ENCODE peak calls at places on chromosomes 12 and 14, in five cellular contexts. One of them, this sample, is unnamed.

GRCh38 chr12:69046372-69046771 is 113.4 kb upstream of the CPM start:
- DNase-seq in H1: no peak
- DNase-seq in K562: no peak
- DNase-seq in HepG2: peak
- DNase-seq in GM12878: no peak
- DNase-seq in this sample: no peak

GRCh38 chr14:90995785-90996184 is 64.7 kb downstream of the RPS6KA5 start:
- DNase-seq in HepG2: no peak
- DNase-seq in H1: no peak
- DNase-seq in GM12878: no peak
- DNase-seq in K562: no peak
- DNase-seq in this sample: no peak

GRCh38 chr12:64625243-64626077 is 15.2 kb downstream of the RASSF3 start:
- DNase-seq in GM12878: peak
- DNase-seq in H1: no peak
- DNase-seq in HepG2: peak
- DNase-seq in K562: peak
- DNase-seq in this sample: peak

GRCh38 chr12:121837680-121838079 is 21.0 kb downstream of the HPD start:
- DNase-seq in GM12878: no peak
- DNase-seq in K562: no peak
- DNase-seq in H1: no peak
- DNase-seq in HepG2: no peak
- DNase-seq in this sample: no peak

GRCh38 chr12:128813392-128813791 is 10.4 kb downstream of the SLC15A4 start:
- DNase-seq in K562: no peak
- DNase-seq in GM12878: no peak
- DNase-seq in H1: no peak
- DNase-seq in HepG2: no peak
- DNase-seq in this sample: no peak

GRCh38 chr14:24285351-24285750 is 14.0 kb upstream of the RABGGTA start:
- DNase-seq in K562: no peak
- DNase-seq in HepG2: no peak
- DNase-seq in GM12878: no peak
- DNase-seq in H1: no peak
- DNase-seq in this sample: no peak

GRCh38 chr12:3748620-3749019 is 4.3 kb downstream of the CRACR2A start:
- DNase-seq in K562: no peak
- DNase-seq in HepG2: no peak
- DNase-seq in GM12878: no peak
- DNase-seq in H1: no peak
- DNase-seq in this sample: no peak

GRCh38 chr14:76942288-76942778 is 86.2 kb downstream of the IRF2BPL start:
- DNase-seq in H1: no peak
- DNase-seq in GM12878: peak
- DNase-seq in HepG2: no peak
- DNase-seq in K562: no peak
- DNase-seq in this sample: no peak

GRCh38 chr12:108454539-108455139 is 60.4 kb upstream of the FICD start:
- DNase-seq in H1: no peak
- DNase-seq in GM12878: no peak
- DNase-seq in HepG2: no peak
- DNase-seq in K562: no peak
- DNase-seq in this sample: no peak

GRCh38 chr12:55982319-55982936 is 8.6 kb downstream of the RAB5B start:
- DNase-seq in H1: no peak
- DNase-seq in GM12878: peak
- DNase-seq in K562: no peak
- DNase-seq in HepG2: no peak
- DNase-seq in this sample: no peak

GRCh38 chr14:54187439-54187838 is 209.4 kb upstream of the CDKN3 start:
- DNase-seq in GM12878: no peak
- DNase-seq in H1: no peak
- DNase-seq in HepG2: no peak
- DNase-seq in K562: no peak
- DNase-seq in this sample: no peak

GRCh38 chr12:120468271-120468845 is 1.2 kb downstream of the SRSF9 start:
- DNase-seq in HepG2: peak
- DNase-seq in GM12878: no peak
- DNase-seq in K562: no peak
- DNase-seq in H1: no peak
- DNase-seq in this sample: peak

GRCh38 chr14:105294142-105294597 is 6.6 kb downstream of the BRF1 start:
- DNase-seq in HepG2: no peak
- DNase-seq in K562: no peak
- DNase-seq in GM12878: no peak
- DNase-seq in H1: no peak
- DNase-seq in this sample: peak

GRCh38 chr12:7503686-7504085 is at the start of gene CD163:
- DNase-seq in GM12878: no peak
- DNase-seq in H1: no peak
- DNase-seq in K562: no peak
- DNase-seq in HepG2: no peak
- DNase-seq in this sample: no peak

GRCh38 chr14:106491851-106492250 is 965.5 kb downstream of the TMEM121 start:
- DNase-seq in GM12878: no peak
- DNase-seq in H1: no peak
- DNase-seq in HepG2: no peak
- DNase-seq in K562: no peak
- DNase-seq in this sample: no peak

DNA sequence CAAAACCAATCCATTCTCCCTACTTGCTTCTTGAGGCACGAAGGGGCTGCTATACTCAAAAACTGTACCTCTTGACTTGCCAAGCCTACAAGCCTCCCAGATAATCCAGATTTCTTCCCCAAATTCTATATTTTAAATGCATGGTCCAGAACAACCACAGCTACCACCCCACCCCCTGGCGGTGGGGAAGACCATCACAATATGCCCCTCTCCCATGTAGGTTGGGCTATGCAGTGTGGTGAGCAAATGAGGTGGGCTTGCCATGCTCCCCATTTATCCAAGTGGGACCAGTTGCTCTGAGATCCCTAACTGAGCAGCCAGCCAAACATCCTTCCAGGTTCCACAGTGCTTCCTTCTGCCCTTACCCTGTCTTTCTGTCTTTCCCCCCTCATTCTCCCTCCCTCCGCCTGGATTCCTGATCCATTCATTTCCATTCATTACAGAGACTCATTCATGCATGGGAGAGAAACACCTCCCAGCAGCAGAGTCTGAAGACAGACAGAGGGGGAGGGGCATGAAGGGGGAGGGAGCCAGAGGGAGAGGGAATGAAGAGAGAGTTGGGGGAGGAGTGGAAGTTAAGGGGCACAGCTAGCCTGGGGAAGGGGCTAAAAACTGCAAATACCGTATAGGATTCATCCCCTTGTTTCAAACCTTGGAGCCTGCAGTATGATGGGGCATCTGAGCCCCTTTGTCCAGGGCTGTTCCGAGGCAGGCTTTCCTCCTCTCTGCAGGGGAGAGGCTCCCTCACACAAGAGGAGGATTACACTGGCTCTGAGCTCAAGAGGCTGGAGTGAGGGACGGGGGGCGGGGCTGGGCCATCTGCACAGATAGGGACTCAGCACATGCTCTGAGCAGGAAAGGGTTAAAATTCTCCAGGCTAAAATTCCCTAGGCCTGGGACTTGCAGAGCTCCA is 4.4 kb downstream of the ZNF219 start:
- DNase-seq in GM12878: no peak
- DNase-seq in K562: no peak
- DNase-seq in HepG2: no peak
- DNase-seq in H1: no peak
- DNase-seq in this sample: peak
- TF ChIP-seq EP300 in GM12878: no peak
- TF ChIP-seq EP300 in K562: no peak
- TF ChIP-seq EP300 in HepG2: no peak
- TF ChIP-seq EP300 in H1: no peak
- TF ChIP-seq EP300 in this sample: no peak

GRCh38 chr14:95948608-95949007 is 72.0 kb downstream of the TUNAR start:
- DNase-seq in GM12878: no peak
- DNase-seq in H1: peak
- DNase-seq in HepG2: no peak
- DNase-seq in K562: no peak
- DNase-seq in this sample: no peak
- H3K9ac ChIP-seq in GM12878: no peak
- H3K9ac ChIP-seq in H1: no peak
- H3K9ac ChIP-seq in HepG2: no peak
- H3K9ac ChIP-seq in K562: no peak
- H3K9ac ChIP-seq in this sample: no peak

GRCh38 chr12:97005174-97005573 is 98.1 kb downstream of the NEDD1 start:
- DNase-seq in GM12878: no peak
- DNase-seq in HepG2: no peak
- DNase-seq in K562: no peak
- DNase-seq in H1: no peak
- DNase-seq in this sample: no peak
- TF ChIP-seq EP300 in GM12878: no peak
- TF ChIP-seq EP300 in HepG2: no peak
- TF ChIP-seq EP300 in K562: no peak
- TF ChIP-seq EP300 in H1: no peak
- TF ChIP-seq EP300 in this sample: no peak

GRCh38 chr12:25320123-25321006 is 69.6 kb upstream of the KRAS start:
- DNase-seq in K562: no peak
- DNase-seq in HepG2: no peak
- DNase-seq in GM12878: peak
- DNase-seq in H1: no peak
- DNase-seq in this sample: no peak

GRCh38 chr12:25313591-25313990 is 62.9 kb upstream of the KRAS start:
- DNase-seq in H1: no peak
- DNase-seq in GM12878: no peak
- DNase-seq in HepG2: no peak
- DNase-seq in K562: no peak
- DNase-seq in this sample: no peak

GRCh38 chr12:25315388-25315787 is 64.7 kb upstream of the KRAS start:
- DNase-seq in K562: no peak
- DNase-seq in HepG2: no peak
- DNase-seq in GM12878: no peak
- DNase-seq in H1: no peak
- DNase-seq in this sample: no peak

GRCh38 chr12:25319233-25319984 is 68.7 kb upstream of the KRAS start:
- DNase-seq in H1: no peak
- DNase-seq in HepG2: no peak
- DNase-seq in K562: no peak
- DNase-seq in GM12878: no peak
- DNase-seq in this sample: no peak

GRCh38 chr12:25317553-25317952 is 66.8 kb upstream of the KRAS start:
- DNase-seq in K562: no peak
- DNase-seq in H1: no peak
- DNase-seq in GM12878: no peak
- DNase-seq in HepG2: no peak
- DNase-seq in this sample: no peak
- H3K9ac ChIP-seq in K562: no peak
- H3K9ac ChIP-seq in H1: no peak
- H3K9ac ChIP-seq in GM12878: no peak
- H3K9ac ChIP-seq in HepG2: no peak
- H3K9ac ChIP-seq in this sample: no peak

GRCh38 chr12:402127-402456 is 648 bp downstream of the CCDC77 start:
- DNase-seq in HepG2: peak
- DNase-seq in H1: no peak
- DNase-seq in K562: peak
- DNase-seq in GM12878: no peak
- DNase-seq in this sample: peak

GRCh38 chr12:400828-401227 is 616 bp upstream of the CCDC77 start:
- DNase-seq in K562: no peak
- DNase-seq in GM12878: no peak
- DNase-seq in HepG2: no peak
- DNase-seq in H1: no peak
- DNase-seq in this sample: no peak

DNA sequence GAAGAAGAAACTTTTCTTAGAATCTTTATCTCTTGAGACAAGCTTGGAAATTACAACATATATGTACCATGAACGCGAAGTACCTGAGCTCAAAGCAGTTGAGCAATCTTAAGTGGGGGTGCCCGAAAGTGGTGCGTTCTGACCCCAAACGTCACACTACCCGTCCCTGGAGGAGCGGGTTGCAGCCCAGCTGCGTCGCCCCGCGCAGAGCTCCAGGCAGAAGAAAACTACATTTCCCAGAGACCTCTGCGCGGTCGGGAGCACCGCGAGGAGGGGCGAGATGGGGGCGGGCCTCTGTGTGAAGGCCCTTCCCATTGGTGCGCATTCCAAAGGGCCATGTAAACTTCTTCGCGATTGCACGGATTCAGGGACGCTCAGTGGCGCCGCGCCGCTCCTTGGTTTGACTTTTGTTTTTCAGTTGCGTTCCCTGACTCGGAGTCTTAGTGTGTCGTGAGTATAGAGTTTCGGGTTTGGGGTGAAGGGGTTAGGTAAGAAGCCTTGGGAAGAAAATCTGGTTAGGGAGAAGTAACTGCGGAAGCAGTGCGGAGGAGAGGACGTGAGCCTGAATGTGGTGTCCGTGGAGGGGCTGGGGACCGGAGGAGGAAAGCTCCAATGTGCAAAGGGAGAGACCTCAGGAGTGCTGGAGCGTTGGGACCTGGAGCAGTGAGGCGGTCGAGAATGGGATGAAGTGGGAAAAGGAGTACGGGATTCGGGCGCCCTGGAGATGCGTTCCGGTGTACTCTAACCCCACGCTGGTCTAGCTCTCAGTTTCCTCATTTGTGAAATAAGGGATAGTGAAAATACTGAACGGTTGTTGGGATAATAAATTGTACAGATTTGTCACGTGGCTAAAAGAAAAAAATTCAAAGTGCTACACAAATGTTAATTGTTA is at the start of gene CCDC77:
- DNase-seq in GM12878: peak
- DNase-seq in HepG2: peak
- DNase-seq in K562: peak
- DNase-seq in H1: peak
- DNase-seq in this sample: peak
- TF ChIP-seq EP300 in GM12878: no peak
- TF ChIP-seq EP300 in HepG2: no peak
- TF ChIP-seq EP300 in K562: no peak
- TF ChIP-seq EP300 in H1: no peak
- TF ChIP-seq EP300 in this sample: no peak

DNA sequence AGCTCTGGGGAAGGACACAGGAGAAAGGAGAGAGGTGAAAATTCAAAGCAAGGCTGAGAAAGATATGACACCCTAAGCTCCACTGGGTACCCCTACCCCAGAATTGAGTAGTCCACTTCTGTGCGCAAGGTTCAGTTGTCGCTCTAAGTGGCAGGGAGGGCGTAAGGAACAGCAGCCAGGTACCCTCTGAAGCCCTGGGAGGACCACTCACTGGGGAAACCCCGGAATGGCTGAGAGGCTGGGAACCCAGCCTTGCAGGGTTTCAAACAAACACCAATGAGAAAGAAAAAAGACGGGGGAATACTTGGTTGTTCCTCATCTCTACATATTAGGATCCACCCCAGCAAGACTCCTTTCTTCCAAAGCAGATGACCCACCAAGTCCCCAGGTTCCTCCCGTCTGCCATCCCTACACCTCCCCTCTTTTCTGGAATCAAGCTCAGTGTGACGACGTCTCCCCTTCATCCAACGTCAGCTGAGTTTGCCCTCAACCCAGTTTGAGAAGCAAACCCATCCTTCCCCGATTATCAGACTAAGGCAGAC is 945 bp downstream of the LMBR1L start:
- DNase-seq in H1: no peak
- DNase-seq in K562: no peak
- DNase-seq in GM12878: no peak
- DNase-seq in HepG2: no peak
- DNase-seq in this sample: peak
- H3K9ac ChIP-seq in H1: no peak
- H3K9ac ChIP-seq in K562: peak
- H3K9ac ChIP-seq in GM12878: peak
- H3K9ac ChIP-seq in HepG2: peak
- H3K9ac ChIP-seq in this sample: peak

GRCh38 chr14:30214456-30215090 is 286.9 kb upstream of the PRKD1 start:
- DNase-seq in HepG2: peak
- DNase-seq in K562: peak
- DNase-seq in GM12878: peak
- DNase-seq in H1: no peak
- DNase-seq in this sample: peak
- TF ChIP-seq EP300 in HepG2: no peak
- TF ChIP-seq EP300 in K562: no peak
- TF ChIP-seq EP300 in GM12878: no peak
- TF ChIP-seq EP300 in H1: no peak
- TF ChIP-seq EP300 in this sample: no peak